ENCODE peak calls at places on chromosomes 12 and 14, in ten cellular contexts. One of them, this sample, is unnamed.

GRCh38 chr12:120175537-120175936 is 19.0 kb downstream of the GCN1 start:
- DNase-seq in pancreas: no peak
- DNase-seq in kidney epithelial cell: no peak
- DNase-seq in astrocyte of the spinal cord: no peak
- DNase-seq in tibial nerve: no peak
- DNase-seq in fibroblast of pulmonary artery: no peak
- DNase-seq in foreskin fibroblast: no peak
- DNase-seq in HCT116: no peak
- DNase-seq in AG09309: no peak
- DNase-seq in AG04450: no peak
- DNase-seq in this sample: no peak

GRCh38 chr12:127342861-127343260 is 924.1 kb upstream of the TMEM132C start:
- DNase-seq in fibroblast of pulmonary artery: no peak
- DNase-seq in AG09309: peak
- DNase-seq in HCT116: no peak
- DNase-seq in foreskin fibroblast: no peak
- DNase-seq in AG04450: no peak
- DNase-seq in tibial nerve: no peak
- DNase-seq in pancreas: no peak
- DNase-seq in astrocyte of the spinal cord: peak
- DNase-seq in kidney epithelial cell: no peak
- DNase-seq in this sample: peak

GRCh38 chr12:57198329-57198728 is 18.3 kb upstream of the NXPH4 start:
- DNase-seq in AG04450: no peak
- DNase-seq in tibial nerve: no peak
- DNase-seq in pancreas: no peak
- DNase-seq in fibroblast of pulmonary artery: no peak
- DNase-seq in AG09309: no peak
- DNase-seq in kidney epithelial cell: no peak
- DNase-seq in foreskin fibroblast: no peak
- DNase-seq in HCT116: no peak
- DNase-seq in astrocyte of the spinal cord: no peak
- DNase-seq in this sample: no peak

GRCh38 chr14:45526715-45527549 is 273.9 kb upstream of the MIS18BP1 start:
- DNase-seq in AG04450: no peak
- DNase-seq in fibroblast of pulmonary artery: no peak
- DNase-seq in pancreas: peak
- DNase-seq in foreskin fibroblast: no peak
- DNase-seq in HCT116: peak
- DNase-seq in tibial nerve: peak
- DNase-seq in kidney epithelial cell: no peak
- DNase-seq in astrocyte of the spinal cord: no peak
- DNase-seq in AG09309: no peak
- DNase-seq in this sample: peak

GRCh38 chr12:102026728-102027127 is 35.1 kb downstream of the WASHC3 start:
- DNase-seq in kidney epithelial cell: no peak
- DNase-seq in HCT116: no peak
- DNase-seq in tibial nerve: no peak
- DNase-seq in foreskin fibroblast: no peak
- DNase-seq in AG09309: no peak
- DNase-seq in pancreas: no peak
- DNase-seq in fibroblast of pulmonary artery: no peak
- DNase-seq in AG04450: no peak
- DNase-seq in astrocyte of the spinal cord: no peak
- DNase-seq in this sample: no peak

GRCh38 chr12:79555006-79555925 is 135.5 kb downstream of the PAWR start:
- DNase-seq in astrocyte of the spinal cord: peak
- DNase-seq in HCT116: peak
- DNase-seq in foreskin fibroblast: peak
- DNase-seq in AG09309: peak
- DNase-seq in kidney epithelial cell: peak
- DNase-seq in tibial nerve: no peak
- DNase-seq in AG04450: no peak
- DNase-seq in fibroblast of pulmonary artery: peak
- DNase-seq in pancreas: no peak
- DNase-seq in this sample: peak

GRCh38 chr14:105918496-105919262 is 392.3 kb downstream of the TMEM121 start:
- DNase-seq in kidney epithelial cell: no peak
- DNase-seq in astrocyte of the spinal cord: no peak
- DNase-seq in fibroblast of pulmonary artery: no peak
- DNase-seq in tibial nerve: no peak
- DNase-seq in foreskin fibroblast: no peak
- DNase-seq in HCT116: no peak
- DNase-seq in AG04450: no peak
- DNase-seq in pancreas: no peak
- DNase-seq in AG09309: no peak
- DNase-seq in this sample: no peak

GRCh38 chr12:26125451-26126339 is 858 bp upstream of the BHLHE41 start:
- DNase-seq in tibial nerve: peak
- DNase-seq in AG09309: no peak
- DNase-seq in fibroblast of pulmonary artery: peak
- DNase-seq in HCT116: peak
- DNase-seq in astrocyte of the spinal cord: peak
- DNase-seq in pancreas: peak
- DNase-seq in foreskin fibroblast: peak
- DNase-seq in kidney epithelial cell: peak
- DNase-seq in AG04450: no peak
- DNase-seq in this sample: peak

GRCh38 chr12:13377698-13378097 is 181.2 kb downstream of the EMP1 start:
- DNase-seq in foreskin fibroblast: no peak
- DNase-seq in astrocyte of the spinal cord: no peak
- DNase-seq in pancreas: no peak
- DNase-seq in AG09309: no peak
- DNase-seq in HCT116: no peak
- DNase-seq in AG04450: no peak
- DNase-seq in kidney epithelial cell: no peak
- DNase-seq in fibroblast of pulmonary artery: no peak
- DNase-seq in tibial nerve: no peak
- DNase-seq in this sample: no peak

GRCh38 chr12:68358532-68359485 is 26.6 kb upstream of the MDM1 start:
- DNase-seq in kidney epithelial cell: no peak
- DNase-seq in astrocyte of the spinal cord: peak
- DNase-seq in tibial nerve: peak
- DNase-seq in foreskin fibroblast: peak
- DNase-seq in pancreas: peak
- DNase-seq in AG09309: peak
- DNase-seq in fibroblast of pulmonary artery: peak
- DNase-seq in AG04450: peak
- DNase-seq in HCT116: peak
- DNase-seq in this sample: peak

GRCh38 chr12:106301611-106302321 is 767 bp upstream of the TCP11L2 start:
- DNase-seq in pancreas: peak
- DNase-seq in AG04450: no peak
- DNase-seq in tibial nerve: peak
- DNase-seq in astrocyte of the spinal cord: peak
- DNase-seq in foreskin fibroblast: no peak
- DNase-seq in kidney epithelial cell: no peak
- DNase-seq in HCT116: no peak
- DNase-seq in fibroblast of pulmonary artery: peak
- DNase-seq in AG09309: no peak
- DNase-seq in this sample: peak

GRCh38 chr12:48788522-48788851 is 402 bp downstream of the ADCY6 start:
- DNase-seq in fibroblast of pulmonary artery: no peak
- DNase-seq in kidney epithelial cell: no peak
- DNase-seq in AG04450: no peak
- DNase-seq in tibial nerve: no peak
- DNase-seq in foreskin fibroblast: no peak
- DNase-seq in HCT116: no peak
- DNase-seq in pancreas: peak
- DNase-seq in AG09309: no peak
- DNase-seq in astrocyte of the spinal cord: no peak
- DNase-seq in this sample: no peak

GRCh38 chr12:77615331-77615730 is 215.4 kb upstream of the NAV3 start:
- DNase-seq in pancreas: no peak
- DNase-seq in HCT116: peak
- DNase-seq in kidney epithelial cell: no peak
- DNase-seq in AG09309: no peak
- DNase-seq in AG04450: no peak
- DNase-seq in foreskin fibroblast: no peak
- DNase-seq in astrocyte of the spinal cord: peak
- DNase-seq in fibroblast of pulmonary artery: peak
- DNase-seq in tibial nerve: no peak
- DNase-seq in this sample: peak

GRCh38 chr12:87728936-87729593 is 300.1 kb downstream of the C12orf50 start:
- DNase-seq in tibial nerve: no peak
- DNase-seq in kidney epithelial cell: no peak
- DNase-seq in HCT116: no peak
- DNase-seq in fibroblast of pulmonary artery: no peak
- DNase-seq in astrocyte of the spinal cord: peak
- DNase-seq in AG04450: peak
- DNase-seq in foreskin fibroblast: no peak
- DNase-seq in pancreas: no peak
- DNase-seq in AG09309: no peak
- DNase-seq in this sample: no peak

GRCh38 chr14:38790916-38791315 is 312.1 kb downstream of the SEC23A start:
- DNase-seq in astrocyte of the spinal cord: no peak
- DNase-seq in kidney epithelial cell: no peak
- DNase-seq in tibial nerve: no peak
- DNase-seq in HCT116: no peak
- DNase-seq in pancreas: no peak
- DNase-seq in AG09309: no peak
- DNase-seq in fibroblast of pulmonary artery: no peak
- DNase-seq in foreskin fibroblast: no peak
- DNase-seq in AG04450: no peak
- DNase-seq in this sample: no peak

GRCh38 chr12:117069126-117069788 is 30.0 kb downstream of the TESC start:
- DNase-seq in foreskin fibroblast: no peak
- DNase-seq in fibroblast of pulmonary artery: no peak
- DNase-seq in astrocyte of the spinal cord: no peak
- DNase-seq in AG04450: no peak
- DNase-seq in AG09309: no peak
- DNase-seq in tibial nerve: no peak
- DNase-seq in kidney epithelial cell: no peak
- DNase-seq in pancreas: no peak
- DNase-seq in HCT116: no peak
- DNase-seq in this sample: no peak
- H3K4me3 ChIP-seq in foreskin fibroblast: no peak
- H3K4me3 ChIP-seq in fibroblast of pulmonary artery: no peak
- H3K4me3 ChIP-seq in astrocyte of the spinal cord: no peak
- H3K4me3 ChIP-seq in AG04450: no peak
- H3K4me3 ChIP-seq in AG09309: no peak
- H3K4me3 ChIP-seq in tibial nerve: no peak
- H3K4me3 ChIP-seq in kidney epithelial cell: no peak
- H3K4me3 ChIP-seq in pancreas: no peak
- H3K4me3 ChIP-seq in HCT116: no peak
- H3K4me3 ChIP-seq in this sample: no peak

DNA sequence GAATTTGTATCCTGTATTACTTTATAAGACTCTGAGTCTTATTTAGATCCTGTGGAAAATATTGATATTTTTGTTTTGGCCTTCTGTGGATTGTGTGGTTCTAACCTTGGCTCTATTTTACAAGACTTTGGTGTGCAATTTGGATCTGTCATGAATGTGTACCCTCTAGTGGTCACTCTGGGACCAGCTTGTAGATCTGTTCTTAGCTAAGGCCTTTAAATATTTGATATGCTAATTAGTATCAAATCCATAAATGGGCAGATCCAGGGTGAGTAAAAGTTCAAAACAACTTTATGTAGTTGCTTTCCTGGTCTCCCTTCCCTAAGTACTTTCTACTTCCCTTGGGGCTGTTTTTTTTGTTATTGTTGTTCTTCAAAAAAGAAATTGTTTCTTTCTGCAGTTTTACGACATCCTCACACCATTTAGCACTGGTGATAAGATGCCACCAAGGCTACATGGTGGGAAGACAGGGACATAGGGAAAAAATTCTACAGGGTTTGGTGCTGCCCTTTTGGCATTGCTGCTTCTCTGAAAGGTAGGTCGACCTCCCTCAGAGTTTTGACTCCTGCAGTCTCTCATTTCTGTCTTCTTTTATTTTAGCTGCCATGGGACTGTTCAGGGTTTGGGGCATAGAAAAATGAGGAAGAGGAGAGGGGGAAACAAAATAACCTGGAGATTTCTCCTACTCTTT is 238.5 kb downstream of the GPHN start:
- DNase-seq in HCT116: peak
- DNase-seq in kidney epithelial cell: peak
- DNase-seq in tibial nerve: peak
- DNase-seq in AG09309: peak
- DNase-seq in fibroblast of pulmonary artery: peak
- DNase-seq in AG04450: peak
- DNase-seq in foreskin fibroblast: peak
- DNase-seq in pancreas: peak
- DNase-seq in astrocyte of the spinal cord: peak
- DNase-seq in this sample: peak
- TF ChIP-seq CTCF in HCT116: peak
- TF ChIP-seq CTCF in kidney epithelial cell: peak
- TF ChIP-seq CTCF in tibial nerve: peak
- TF ChIP-seq CTCF in AG09309: peak
- TF ChIP-seq CTCF in fibroblast of pulmonary artery: peak
- TF ChIP-seq CTCF in AG04450: peak
- TF ChIP-seq CTCF in foreskin fibroblast: peak
- TF ChIP-seq CTCF in pancreas: peak
- TF ChIP-seq CTCF in astrocyte of the spinal cord: peak
- TF ChIP-seq CTCF in this sample: peak

GRCh38 chr14:104787736-104788532 is 7.6 kb downstream of the AKT1 start:
- DNase-seq in pancreas: no peak
- DNase-seq in AG09309: no peak
- DNase-seq in kidney epithelial cell: no peak
- DNase-seq in AG04450: no peak
- DNase-seq in fibroblast of pulmonary artery: no peak
- DNase-seq in astrocyte of the spinal cord: no peak
- DNase-seq in HCT116: no peak
- DNase-seq in foreskin fibroblast: no peak
- DNase-seq in tibial nerve: no peak
- DNase-seq in this sample: no peak
- H3K4me3 ChIP-seq in pancreas: no peak
- H3K4me3 ChIP-seq in AG09309: no peak
- H3K4me3 ChIP-seq in kidney epithelial cell: no peak
- H3K4me3 ChIP-seq in AG04450: no peak
- H3K4me3 ChIP-seq in fibroblast of pulmonary artery: no peak
- H3K4me3 ChIP-seq in astrocyte of the spinal cord: no peak
- H3K4me3 ChIP-seq in HCT116: no peak
- H3K4me3 ChIP-seq in foreskin fibroblast: no peak
- H3K4me3 ChIP-seq in tibial nerve: no peak
- H3K4me3 ChIP-seq in this sample: no peak

GRCh38 chr14:62162998-62163589 is 400.9 kb downstream of the SNAPC1 start:
- DNase-seq in pancreas: no peak
- DNase-seq in AG09309: peak
- DNase-seq in kidney epithelial cell: peak
- DNase-seq in foreskin fibroblast: peak
- DNase-seq in astrocyte of the spinal cord: peak
- DNase-seq in fibroblast of pulmonary artery: peak
- DNase-seq in tibial nerve: peak
- DNase-seq in AG04450: no peak
- DNase-seq in HCT116: peak
- DNase-seq in this sample: peak

DNA sequence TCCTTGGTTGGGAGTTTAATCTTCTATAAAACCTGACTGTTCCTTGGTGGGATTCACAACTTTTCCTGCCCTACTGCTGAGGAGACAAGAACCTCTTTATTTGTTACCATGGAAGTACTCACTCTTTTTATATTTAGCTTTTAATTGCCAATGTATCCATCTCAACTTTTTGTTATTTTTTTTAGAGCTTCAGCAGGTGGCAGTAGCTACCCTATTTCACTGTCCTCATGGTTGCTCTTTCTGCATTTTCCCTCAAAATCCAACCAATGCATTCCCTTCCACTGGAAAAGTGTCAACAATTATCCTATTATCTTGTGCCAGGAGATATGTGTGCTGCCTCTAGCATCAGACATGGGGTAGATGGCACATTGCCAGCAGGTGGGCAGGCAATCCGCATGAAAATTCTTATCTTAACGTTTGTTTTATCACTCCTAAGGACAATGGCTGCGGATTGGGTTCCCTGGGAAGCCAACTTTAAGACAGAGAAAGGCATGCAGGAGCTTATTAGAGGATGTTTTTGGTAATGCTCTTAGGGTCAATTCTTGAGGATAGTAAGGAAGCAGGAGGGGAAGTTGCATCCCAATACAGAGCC is 406.4 kb downstream of the SNAPC1 start:
- DNase-seq in AG04450: no peak
- DNase-seq in foreskin fibroblast: no peak
- DNase-seq in kidney epithelial cell: no peak
- DNase-seq in pancreas: no peak
- DNase-seq in AG09309: no peak
- DNase-seq in tibial nerve: no peak
- DNase-seq in fibroblast of pulmonary artery: no peak
- DNase-seq in HCT116: no peak
- DNase-seq in astrocyte of the spinal cord: no peak
- DNase-seq in this sample: no peak
- TF ChIP-seq CTCF in AG04450: peak
- TF ChIP-seq CTCF in foreskin fibroblast: no peak
- TF ChIP-seq CTCF in kidney epithelial cell: no peak
- TF ChIP-seq CTCF in pancreas: no peak
- TF ChIP-seq CTCF in AG09309: peak
- TF ChIP-seq CTCF in tibial nerve: no peak
- TF ChIP-seq CTCF in fibroblast of pulmonary artery: peak
- TF ChIP-seq CTCF in HCT116: peak
- TF ChIP-seq CTCF in astrocyte of the spinal cord: no peak
- TF ChIP-seq CTCF in this sample: peak

This sample was measured in fibroblast of mammary gland.